ENCODE peak calls at places on chromosomes 6 and 20, in nine cellular contexts. One of them, this sample, is unnamed.

GRCh38 chr6:125842091-125842626 is 51.4 kb downstream of the NCOA7 start:
- DNase-seq in HL-60: no peak
- DNase-seq in hepatocyte: no peak
- DNase-seq in endothelial cell of umbilical vein: no peak
- DNase-seq in AG04450: no peak
- DNase-seq in coronary artery: no peak
- DNase-seq in Panc1: no peak
- DNase-seq in suprapubic skin: no peak
- DNase-seq in brain microvascular endothelial cell: no peak
- DNase-seq in this sample: no peak

GRCh38 chr6:40585661-40586269 is 1.4 kb downstream of the LRFN2 start:
- DNase-seq in HL-60: no peak
- DNase-seq in hepatocyte: no peak
- DNase-seq in endothelial cell of umbilical vein: no peak
- DNase-seq in AG04450: no peak
- DNase-seq in coronary artery: no peak
- DNase-seq in Panc1: no peak
- DNase-seq in suprapubic skin: no peak
- DNase-seq in brain microvascular endothelial cell: no peak
- DNase-seq in this sample: no peak

GRCh38 chr6:35294308-35294945 is 3.2 kb upstream of the DEF6 start:
- DNase-seq in HL-60: no peak
- DNase-seq in hepatocyte: peak
- DNase-seq in endothelial cell of umbilical vein: peak
- DNase-seq in AG04450: no peak
- DNase-seq in coronary artery: no peak
- DNase-seq in Panc1: no peak
- DNase-seq in suprapubic skin: no peak
- DNase-seq in brain microvascular endothelial cell: no peak
- DNase-seq in this sample: no peak

GRCh38 chr20:13220194-13220856 is 749 bp upstream of the ISM1 start:
- DNase-seq in HL-60: no peak
- DNase-seq in hepatocyte: peak
- DNase-seq in endothelial cell of umbilical vein: peak
- DNase-seq in AG04450: no peak
- DNase-seq in coronary artery: peak
- DNase-seq in Panc1: no peak
- DNase-seq in suprapubic skin: peak
- DNase-seq in brain microvascular endothelial cell: no peak
- DNase-seq in this sample: peak

GRCh38 chr6:100913400-100914276 is 32.5 kb upstream of the ASCC3 start:
- DNase-seq in HL-60: no peak
- DNase-seq in hepatocyte: peak
- DNase-seq in endothelial cell of umbilical vein: no peak
- DNase-seq in AG04450: no peak
- DNase-seq in coronary artery: no peak
- DNase-seq in Panc1: no peak
- DNase-seq in suprapubic skin: no peak
- DNase-seq in brain microvascular endothelial cell: no peak
- DNase-seq in this sample: no peak

GRCh38 chr20:6061544-6061943 is 7.7 kb upstream of the LRRN4 start:
- DNase-seq in HL-60: no peak
- DNase-seq in hepatocyte: no peak
- DNase-seq in endothelial cell of umbilical vein: no peak
- DNase-seq in AG04450: no peak
- DNase-seq in coronary artery: no peak
- DNase-seq in Panc1: no peak
- DNase-seq in suprapubic skin: no peak
- DNase-seq in brain microvascular endothelial cell: no peak
- DNase-seq in this sample: no peak

GRCh38 chr6:135280375-135281136 is 99.4 kb downstream of the MYB start:
- DNase-seq in HL-60: peak
- DNase-seq in hepatocyte: no peak
- DNase-seq in endothelial cell of umbilical vein: peak
- DNase-seq in AG04450: peak
- DNase-seq in coronary artery: no peak
- DNase-seq in Panc1: no peak
- DNase-seq in suprapubic skin: no peak
- DNase-seq in brain microvascular endothelial cell: no peak
- DNase-seq in this sample: no peak

GRCh38 chr6:27495386-27496135 is 22.7 kb upstream of the ZNF184 start:
- DNase-seq in HL-60: no peak
- DNase-seq in hepatocyte: peak
- DNase-seq in endothelial cell of umbilical vein: peak
- DNase-seq in AG04450: no peak
- DNase-seq in coronary artery: no peak
- DNase-seq in Panc1: peak
- DNase-seq in suprapubic skin: no peak
- DNase-seq in brain microvascular endothelial cell: peak
- DNase-seq in this sample: no peak

GRCh38 chr6:32954983-32955802 is 2.3 kb upstream of the HLA-DMA start:
- DNase-seq in HL-60: no peak
- DNase-seq in hepatocyte: peak
- DNase-seq in endothelial cell of umbilical vein: no peak
- DNase-seq in AG04450: no peak
- DNase-seq in coronary artery: no peak
- DNase-seq in Panc1: no peak
- DNase-seq in suprapubic skin: no peak
- DNase-seq in brain microvascular endothelial cell: no peak
- DNase-seq in this sample: no peak

GRCh38 chr6:129644567-129645015 is 65.4 kb downstream of the ARHGAP18 start:
- DNase-seq in HL-60: no peak
- DNase-seq in hepatocyte: no peak
- DNase-seq in endothelial cell of umbilical vein: peak
- DNase-seq in AG04450: no peak
- DNase-seq in coronary artery: no peak
- DNase-seq in Panc1: no peak
- DNase-seq in suprapubic skin: no peak
- DNase-seq in brain microvascular endothelial cell: no peak
- DNase-seq in this sample: no peak

GRCh38 chr6:143183735-143184134 is 123.0 kb downstream of the AIG1 start:
- DNase-seq in HL-60: no peak
- DNase-seq in hepatocyte: no peak
- DNase-seq in endothelial cell of umbilical vein: peak
- DNase-seq in AG04450: no peak
- DNase-seq in coronary artery: no peak
- DNase-seq in Panc1: no peak
- DNase-seq in suprapubic skin: no peak
- DNase-seq in brain microvascular endothelial cell: no peak
- DNase-seq in this sample: no peak

GRCh38 chr20:38825901-38826625 is 20.6 kb downstream of the PPP1R16B start:
- DNase-seq in HL-60: no peak
- DNase-seq in hepatocyte: peak
- DNase-seq in endothelial cell of umbilical vein: peak
- DNase-seq in AG04450: peak
- DNase-seq in coronary artery: no peak
- DNase-seq in Panc1: no peak
- DNase-seq in suprapubic skin: no peak
- DNase-seq in brain microvascular endothelial cell: peak
- DNase-seq in this sample: no peak
- H3K27ac ChIP-seq in HL-60: no peak
- H3K27ac ChIP-seq in hepatocyte: no peak
- H3K27ac ChIP-seq in endothelial cell of umbilical vein: peak
- H3K27ac ChIP-seq in AG04450: no peak
- H3K27ac ChIP-seq in coronary artery: no peak
- H3K27ac ChIP-seq in Panc1: no peak
- H3K27ac ChIP-seq in suprapubic skin: no peak
- H3K27ac ChIP-seq in brain microvascular endothelial cell: no peak
- H3K27ac ChIP-seq in this sample: no peak

GRCh38 chr20:37903317-37904007 is 535 bp downstream of the VSTM2L start:
- DNase-seq in HL-60: no peak
- DNase-seq in hepatocyte: no peak
- DNase-seq in endothelial cell of umbilical vein: no peak
- DNase-seq in AG04450: no peak
- DNase-seq in coronary artery: no peak
- DNase-seq in Panc1: no peak
- DNase-seq in suprapubic skin: no peak
- DNase-seq in brain microvascular endothelial cell: no peak
- DNase-seq in this sample: peak
- TF ChIP-seq CTCF in HL-60: no peak
- TF ChIP-seq CTCF in hepatocyte: peak
- TF ChIP-seq CTCF in endothelial cell of umbilical vein: peak
- TF ChIP-seq CTCF in AG04450: peak
- TF ChIP-seq CTCF in coronary artery: no peak
- TF ChIP-seq CTCF in Panc1: peak
- TF ChIP-seq CTCF in suprapubic skin: peak
- TF ChIP-seq CTCF in brain microvascular endothelial cell: peak
- TF ChIP-seq CTCF in this sample: peak

DNA sequence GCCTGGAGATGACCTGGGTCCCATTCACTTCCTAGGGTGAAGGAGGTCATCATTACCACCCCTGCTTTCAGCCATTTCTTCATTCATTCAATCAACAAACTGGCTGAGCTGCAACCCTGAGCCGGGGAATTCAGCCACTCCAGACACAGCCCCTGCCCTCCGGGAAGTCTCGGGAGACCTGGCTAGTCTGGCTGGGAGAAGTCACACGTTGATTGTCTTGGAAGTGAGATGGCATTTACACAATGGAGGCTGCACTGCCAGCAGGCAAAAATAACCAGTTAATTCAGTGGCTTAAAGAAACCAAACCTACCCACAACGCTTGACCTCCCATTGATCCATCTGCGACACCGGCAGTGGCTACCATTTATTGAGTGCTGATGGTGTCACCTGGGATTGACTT is 2.0 kb upstream of the PMEPA1 start:
- DNase-seq in HL-60: no peak
- DNase-seq in hepatocyte: no peak
- DNase-seq in endothelial cell of umbilical vein: no peak
- DNase-seq in AG04450: no peak
- DNase-seq in coronary artery: no peak
- DNase-seq in Panc1: no peak
- DNase-seq in suprapubic skin: no peak
- DNase-seq in brain microvascular endothelial cell: no peak
- DNase-seq in this sample: no peak
- H3K27ac ChIP-seq in HL-60: no peak
- H3K27ac ChIP-seq in hepatocyte: no peak
- H3K27ac ChIP-seq in endothelial cell of umbilical vein: no peak
- H3K27ac ChIP-seq in AG04450: no peak
- H3K27ac ChIP-seq in coronary artery: peak
- H3K27ac ChIP-seq in Panc1: peak
- H3K27ac ChIP-seq in suprapubic skin: peak
- H3K27ac ChIP-seq in brain microvascular endothelial cell: no peak
- H3K27ac ChIP-seq in this sample: peak

GRCh38 chr6:80094017-80094416 is 12.5 kb upstream of the BCKDHB start:
- DNase-seq in HL-60: no peak
- DNase-seq in hepatocyte: peak
- DNase-seq in endothelial cell of umbilical vein: peak
- DNase-seq in AG04450: no peak
- DNase-seq in coronary artery: no peak
- DNase-seq in Panc1: no peak
- DNase-seq in suprapubic skin: no peak
- DNase-seq in brain microvascular endothelial cell: peak
- DNase-seq in this sample: no peak
- TF ChIP-seq CTCF in HL-60: peak
- TF ChIP-seq CTCF in hepatocyte: peak
- TF ChIP-seq CTCF in endothelial cell of umbilical vein: peak
- TF ChIP-seq CTCF in AG04450: peak
- TF ChIP-seq CTCF in coronary artery: no peak
- TF ChIP-seq CTCF in Panc1: peak
- TF ChIP-seq CTCF in suprapubic skin: peak
- TF ChIP-seq CTCF in brain microvascular endothelial cell: peak
- TF ChIP-seq CTCF in this sample: peak

GRCh38 chr6:30600576-30600975 is 16.5 kb downstream of the PPP1R10 start:
- DNase-seq in HL-60: no peak
- DNase-seq in hepatocyte: no peak
- DNase-seq in endothelial cell of umbilical vein: no peak
- DNase-seq in AG04450: no peak
- DNase-seq in coronary artery: no peak
- DNase-seq in Panc1: no peak
- DNase-seq in suprapubic skin: no peak
- DNase-seq in brain microvascular endothelial cell: no peak
- DNase-seq in this sample: no peak
- H3K27ac ChIP-seq in HL-60: no peak
- H3K27ac ChIP-seq in hepatocyte: no peak
- H3K27ac ChIP-seq in endothelial cell of umbilical vein: no peak
- H3K27ac ChIP-seq in AG04450: peak
- H3K27ac ChIP-seq in coronary artery: no peak
- H3K27ac ChIP-seq in Panc1: no peak
- H3K27ac ChIP-seq in suprapubic skin: no peak
- H3K27ac ChIP-seq in brain microvascular endothelial cell: no peak
- H3K27ac ChIP-seq in this sample: no peak

This sample was measured in RWPE2.